ENCODE peak calls at places on chromosomes 12 and 14, in seven cellular contexts. P is endothelial cell of umbilical vein, N is HFF-Myc, W is choroid plexus epithelial cell, T is breast epithelium, R is fibroblast of mammary gland, C is astrocyte. L is an unnamed sample.

GRCh38 chr12:96327346-96327745 is 72.9 kb downstream of the CDK17 start:
- DNase-seq in R (no peak), C (no peak), W (no peak), N (no peak), T (no peak), P (no peak), L (no peak)

GRCh38 chr14:95526483-95527391 is 8.1 kb upstream of the GLRX5 start:
- DNase-seq in T (no peak), W (peak), R (peak), N (no peak), C (peak), P (peak), L (no peak)

GRCh38 chr12:71432936-71433335 is 6.7 kb upstream of the LGR5 start:
- DNase-seq in T (no peak), P (no peak), C (no peak), R (no peak), W (no peak), N (no peak), L (no peak)

GRCh38 chr12:49416892-49417291 is 49.6 kb downstream of the SPATS2 start:
- DNase-seq in R (no peak), C (no peak), N (no peak), W (no peak), P (no peak), T (no peak), L (no peak)

GRCh38 chr12:89733579-89734201 is 25.1 kb upstream of the ATP2B1 start:
- DNase-seq in T (no peak), P (no peak), W (peak), R (peak), C (peak), N (no peak), L (peak)

GRCh38 chr12:28884861-28885260 is 264.2 kb upstream of the FAR2 start:
- DNase-seq in W (no peak), R (peak), T (no peak), P (no peak), C (peak), N (peak), L (peak)

GRCh38 chr12:26767116-26767515 is 65.9 kb downstream of the ITPR2 start:
- DNase-seq in N (no peak), C (no peak), P (peak), W (no peak), T (no peak), R (no peak), L (no peak)

GRCh38 chr12:119406811-119407210 is 72.3 kb downstream of the CCDC60 start:
- DNase-seq in C (no peak), P (no peak), T (no peak), N (no peak), R (no peak), W (no peak), L (no peak)

GRCh38 chr12:1605129-1606020 is 11.0 kb upstream of the FBXL14 start:
- DNase-seq in W (peak), P (peak), N (no peak), T (peak), C (peak), R (peak), L (peak)

GRCh38 chr14:57293851-57294837 is 25.4 kb downstream of the AP5M1 start:
- DNase-seq in C (peak), P (peak), R (peak), T (no peak), N (no peak), W (peak), L (peak)

GRCh38 chr12:13000935-13001724 is 1.1 kb upstream of the HEBP1 start:
- DNase-seq in W (peak), R (peak), P (peak), C (peak), N (no peak), T (peak), L (peak)

GRCh38 chr12:120215766-120216735 is 15.1 kb upstream of the RPLP0 start:
- DNase-seq in W (no peak), N (no peak), R (no peak), T (no peak), C (no peak), P (no peak), L (no peak)

GRCh38 chr12:122028601-122029560 is 7.2 kb downstream of the BCL7A start:
- DNase-seq in T (no peak), P (no peak), N (no peak), W (no peak), R (no peak), C (no peak), L (no peak)

GRCh38 chr14:89977668-89978067 is 21.9 kb downstream of the TDP1 start:
- DNase-seq in W (no peak), C (no peak), P (no peak), R (no peak), N (no peak), T (no peak), L (no peak)

GRCh38 chr12:8026282-8026637 is 6.3 kb upstream of the FOXJ2 start:
- DNase-seq in T (no peak), P (no peak), N (peak), R (peak), W (no peak), C (no peak), L (peak)

GRCh38 chr12:91940826-91941225 is 204.8 kb downstream of the BTG1 start:
- DNase-seq in C (no peak), N (no peak), W (no peak), R (no peak), T (no peak), P (no peak), L (no peak)

GRCh38 chr14:105087963-105088811 is 23.0 kb upstream of the GPR132 start:
- DNase-seq in P (no peak), C (peak), T (peak), N (no peak), R (peak), W (peak), L (peak)

GRCh38 chr12:16606201-16606849 is 363 bp upstream of the LMO3 start:
- DNase-seq in P (peak), C (peak), W (peak), T (no peak), N (no peak), R (peak), L (peak)

GRCh38 chr14:52268191-52269061 is 928 bp downstream of the PTGDR start:
- DNase-seq in N (no peak), C (peak), P (no peak), T (no peak), W (peak), R (peak), L (peak)

GRCh38 chr12:25433581-25434325 is 119.3 kb downstream of the LMNTD1 start:
- DNase-seq in C (peak), T (no peak), R (peak), N (peak), W (peak), P (peak), L (no peak)

DNA sequence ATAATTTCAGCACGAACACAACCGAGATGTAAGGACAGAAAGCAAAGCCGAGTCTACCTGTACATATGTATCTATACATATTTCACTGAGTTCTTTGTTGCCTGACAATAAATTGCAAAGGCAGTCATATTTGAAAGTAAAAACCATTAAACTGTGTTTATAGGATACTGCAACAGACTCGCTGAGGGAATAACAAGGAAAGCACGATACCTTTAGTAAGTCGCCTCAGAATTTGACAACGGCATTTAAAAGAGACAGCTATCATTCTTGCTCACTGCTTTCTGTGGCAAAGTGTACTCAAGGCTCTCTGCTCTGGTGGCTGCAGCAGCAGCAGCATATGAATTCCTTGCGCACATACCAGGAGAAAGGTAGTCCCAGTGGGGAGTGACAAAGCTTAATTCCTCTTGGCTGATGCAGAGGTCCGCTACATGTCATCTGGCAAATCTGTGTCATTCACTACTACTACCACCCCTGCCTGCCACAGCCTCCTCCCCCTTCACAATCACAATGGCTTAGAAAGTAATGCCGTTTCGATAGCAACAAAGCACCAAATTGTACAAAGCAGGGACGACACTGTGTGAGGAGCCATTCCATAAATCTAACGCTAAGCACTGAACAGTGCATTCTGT is at the start of gene GRIP1:
- DNase-seq in T (no peak), C (peak), N (no peak), R (no peak), P (no peak), W (no peak), L (no peak)
- H3K4me3 ChIP-seq in T (no peak), C (peak), N (no peak), R (no peak), P (no peak), W (no peak), L (no peak)

DNA sequence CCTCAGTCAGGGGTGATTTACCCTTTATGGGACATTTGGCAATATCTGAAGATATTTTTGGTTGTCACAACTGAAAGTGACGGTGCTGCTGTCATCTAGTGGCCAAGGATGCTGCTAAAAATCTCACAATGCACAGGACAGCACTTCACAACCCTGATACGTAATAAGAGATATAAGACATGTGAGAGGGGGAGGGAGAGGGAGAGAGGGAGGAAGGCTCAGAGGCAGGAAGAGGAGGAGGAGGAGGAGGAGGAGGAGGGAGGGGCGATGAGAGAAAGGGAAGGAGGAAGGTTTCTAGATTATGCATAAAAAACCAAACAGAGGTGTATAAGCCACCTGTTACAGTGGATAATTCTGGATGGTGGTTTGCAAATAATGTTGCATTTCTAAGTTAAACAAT is 14.3 kb downstream of the MYL2 start:
- DNase-seq in C (no peak), R (no peak), P (no peak), T (no peak), W (no peak), N (no peak), L (no peak)
- H3K4me3 ChIP-seq in C (no peak), R (no peak), P (no peak), T (no peak), W (no peak), N (no peak), L (no peak)

DNA sequence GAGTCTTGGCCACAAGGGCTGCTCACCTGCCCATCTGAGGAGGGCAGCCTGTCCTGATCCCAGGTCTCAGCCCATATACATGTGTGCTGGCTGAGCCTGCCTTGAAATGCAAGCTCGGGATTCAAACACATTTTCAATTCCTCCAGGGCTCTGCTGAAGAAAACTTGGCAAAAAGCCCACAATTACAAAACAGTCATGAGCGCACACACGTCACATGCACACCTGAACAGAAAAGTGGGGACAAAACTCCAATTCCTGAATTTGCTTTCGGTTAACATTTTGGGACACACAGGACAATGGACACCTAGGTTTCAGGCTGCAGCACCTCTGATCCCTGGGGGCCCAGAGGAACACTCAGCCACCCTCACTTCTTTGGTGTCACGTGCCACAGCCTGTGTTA is 113.9 kb downstream of the RBM19 start:
- DNase-seq in C (no peak), R (no peak), W (no peak), N (no peak), P (no peak), T (no peak), L (no peak)
- H3K4me3 ChIP-seq in C (no peak), R (no peak), W (no peak), N (no peak), P (no peak), T (no peak), L (no peak)

DNA sequence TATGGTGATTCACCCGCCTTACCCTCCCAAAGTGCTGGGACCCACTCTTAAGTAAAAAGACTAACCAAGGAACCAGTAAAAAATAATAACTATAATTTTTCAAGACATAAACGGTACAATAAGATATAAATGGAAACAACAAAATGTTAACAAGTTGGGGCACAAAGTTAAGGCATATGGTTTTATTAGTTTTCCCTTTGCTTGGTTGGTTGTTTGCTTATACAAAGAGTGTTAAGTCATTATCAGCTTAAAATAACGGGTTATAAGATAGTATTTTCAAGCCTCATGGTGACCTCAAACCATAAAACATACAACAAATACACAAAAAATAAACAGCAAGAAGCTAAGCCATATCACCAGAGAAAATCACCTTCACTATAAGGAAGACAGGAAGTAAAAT is 406.1 kb downstream of the SEC23A start:
- DNase-seq in N (no peak), T (no peak), R (no peak), C (no peak), P (no peak), W (no peak), L (no peak)
- H3K4me3 ChIP-seq in N (no peak), T (no peak), R (no peak), C (no peak), P (no peak), W (no peak), L (no peak)

GRCh38 chr12:54389536-54390175 is 5.1 kb upstream of the ZNF385A start:
- DNase-seq in N (no peak), C (no peak), R (no peak), T (no peak), W (no peak), P (no peak), L (no peak)
- H3K4me3 ChIP-seq in N (no peak), C (no peak), R (no peak), T (peak), W (no peak), P (no peak), L (no peak)

DNA sequence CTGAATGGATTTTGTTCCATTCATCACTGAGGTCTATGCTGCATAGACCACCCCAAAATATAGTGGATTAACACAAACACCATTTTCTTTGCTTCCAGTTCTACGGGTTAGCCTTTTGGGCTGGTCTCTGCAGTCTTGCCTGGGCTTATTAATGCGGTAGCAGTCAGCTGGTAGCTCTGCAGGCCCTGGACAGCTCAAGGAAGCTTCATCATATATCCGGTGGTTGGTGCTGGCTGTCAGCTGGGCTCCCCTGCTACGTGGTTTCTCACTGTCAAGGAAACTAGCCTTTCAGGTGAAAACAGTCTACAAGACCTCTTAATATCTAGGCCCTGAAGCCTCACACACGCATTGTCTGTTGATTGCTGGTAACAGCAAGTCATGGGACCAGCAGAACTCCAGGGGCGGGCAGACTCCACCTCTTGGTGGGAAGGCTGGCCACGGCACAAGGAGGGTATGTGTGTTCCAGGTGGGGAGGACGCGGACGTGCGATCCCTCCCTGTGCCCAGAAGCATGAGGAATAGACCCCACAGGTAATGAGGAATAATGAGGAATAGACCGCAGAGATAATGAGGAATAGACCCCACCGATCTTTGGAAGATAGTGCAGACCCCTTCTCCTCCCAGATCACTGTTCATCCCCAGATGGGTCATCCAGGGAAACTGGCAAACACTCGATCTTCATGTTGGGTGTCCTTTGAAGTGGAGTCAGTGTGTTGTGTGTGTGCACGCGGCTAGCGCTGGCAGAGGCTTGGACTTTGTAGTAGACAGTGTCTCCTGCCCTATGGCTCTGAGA is 13.3 kb downstream of the TSPAN9 start:
- DNase-seq in W (no peak), N (no peak), C (no peak), R (no peak), P (no peak), T (no peak), L (no peak)
- H3K4me3 ChIP-seq in W (no peak), N (no peak), C (no peak), R (no peak), P (no peak), T (no peak), L (no peak)

GRCh38 chr12:132428872-132429121 is 61.2 kb upstream of the FBRSL1 start:
- DNase-seq in P (no peak), W (no peak), N (no peak), T (no peak), R (no peak), C (no peak), L (no peak)
- H3K4me3 ChIP-seq in P (no peak), W (no peak), N (no peak), T (peak), R (no peak), C (no peak), L (no peak)

GRCh38 chr12:6769681-6770080 is 2.6 kb upstream of the LAG3 start:
- DNase-seq in P (no peak), W (no peak), R (no peak), C (no peak), N (no peak), T (no peak), L (no peak)
- H3K4me3 ChIP-seq in P (no peak), W (no peak), R (no peak), C (no peak), N (no peak), T (no peak), L (no peak)

L was measured in AG10803.